ENCODE peak calls at places on chromosomes 16 and 17, in seven cellular contexts. One of them, this sample, is unnamed.

GRCh38 chr17:45170976-45171337 is 9.3 kb downstream of the HEXIM2 start:
- DNase-seq in endodermal cell: peak
- DNase-seq in body of pancreas: peak
- DNase-seq in esophagus squamous epithelium: no peak
- DNase-seq in AG09309: peak
- DNase-seq in Peyer's patch: peak
- DNase-seq in uterus: peak
- DNase-seq in this sample: no peak

GRCh38 chr16:77788196-77789084 is at the start of gene VAT1L:
- DNase-seq in endodermal cell: peak
- DNase-seq in body of pancreas: no peak
- DNase-seq in esophagus squamous epithelium: no peak
- DNase-seq in AG09309: no peak
- DNase-seq in Peyer's patch: no peak
- DNase-seq in uterus: no peak
- DNase-seq in this sample: no peak

GRCh38 chr17:41548844-41549595 is 20.9 kb upstream of the KRT19 start:
- DNase-seq in endodermal cell: peak
- DNase-seq in body of pancreas: peak
- DNase-seq in esophagus squamous epithelium: no peak
- DNase-seq in AG09309: peak
- DNase-seq in Peyer's patch: peak
- DNase-seq in uterus: peak
- DNase-seq in this sample: peak

GRCh38 chr17:31007695-31008373 is 37.0 kb downstream of the RNF135 start:
- DNase-seq in endodermal cell: no peak
- DNase-seq in body of pancreas: no peak
- DNase-seq in esophagus squamous epithelium: no peak
- DNase-seq in AG09309: no peak
- DNase-seq in Peyer's patch: no peak
- DNase-seq in uterus: no peak
- DNase-seq in this sample: no peak

GRCh38 chr16:7013990-7014389 is 318.7 kb upstream of the RBFOX1 start:
- DNase-seq in endodermal cell: no peak
- DNase-seq in body of pancreas: no peak
- DNase-seq in esophagus squamous epithelium: no peak
- DNase-seq in AG09309: no peak
- DNase-seq in Peyer's patch: no peak
- DNase-seq in uterus: no peak
- DNase-seq in this sample: no peak

GRCh38 chr17:5747964-5748363 is 163.7 kb upstream of the NLRP1 start:
- DNase-seq in endodermal cell: no peak
- DNase-seq in body of pancreas: no peak
- DNase-seq in esophagus squamous epithelium: no peak
- DNase-seq in AG09309: no peak
- DNase-seq in Peyer's patch: no peak
- DNase-seq in uterus: no peak
- DNase-seq in this sample: no peak

GRCh38 chr17:50988427-50988826 is 122.3 kb upstream of the TOB1 start:
- DNase-seq in endodermal cell: no peak
- DNase-seq in body of pancreas: no peak
- DNase-seq in esophagus squamous epithelium: no peak
- DNase-seq in AG09309: no peak
- DNase-seq in Peyer's patch: no peak
- DNase-seq in uterus: no peak
- DNase-seq in this sample: no peak

GRCh38 chr17:12510535-12510934 is 155.2 kb upstream of the MYOCD start:
- DNase-seq in endodermal cell: no peak
- DNase-seq in body of pancreas: no peak
- DNase-seq in esophagus squamous epithelium: no peak
- DNase-seq in AG09309: no peak
- DNase-seq in Peyer's patch: no peak
- DNase-seq in uterus: no peak
- DNase-seq in this sample: no peak

GRCh38 chr17:17492085-17492484 is 4.1 kb downstream of the RASD1 start:
- DNase-seq in endodermal cell: peak
- DNase-seq in body of pancreas: no peak
- DNase-seq in esophagus squamous epithelium: no peak
- DNase-seq in AG09309: no peak
- DNase-seq in Peyer's patch: no peak
- DNase-seq in uterus: no peak
- DNase-seq in this sample: no peak

GRCh38 chr16:56841659-56842058 is 23.3 kb upstream of the SLC12A3 start:
- DNase-seq in endodermal cell: no peak
- DNase-seq in body of pancreas: no peak
- DNase-seq in esophagus squamous epithelium: no peak
- DNase-seq in AG09309: no peak
- DNase-seq in Peyer's patch: no peak
- DNase-seq in uterus: no peak
- DNase-seq in this sample: no peak

GRCh38 chr16:79757968-79758367 is 157.4 kb upstream of the MAF start:
- DNase-seq in endodermal cell: no peak
- DNase-seq in body of pancreas: no peak
- DNase-seq in esophagus squamous epithelium: no peak
- DNase-seq in AG09309: no peak
- DNase-seq in Peyer's patch: no peak
- DNase-seq in uterus: no peak
- DNase-seq in this sample: no peak

GRCh38 chr17:30600062-30600829 is 123.0 kb downstream of the GOSR1 start:
- DNase-seq in endodermal cell: peak
- DNase-seq in body of pancreas: peak
- DNase-seq in esophagus squamous epithelium: peak
- DNase-seq in AG09309: no peak
- DNase-seq in Peyer's patch: peak
- DNase-seq in uterus: peak
- DNase-seq in this sample: no peak

GRCh38 chr17:47896672-47897490 is 845 bp downstream of the SP2 start:
- DNase-seq in endodermal cell: no peak
- DNase-seq in body of pancreas: no peak
- DNase-seq in esophagus squamous epithelium: no peak
- DNase-seq in AG09309: no peak
- DNase-seq in Peyer's patch: no peak
- DNase-seq in uterus: no peak
- DNase-seq in this sample: no peak

GRCh38 chr16:4016648-4017047 is 99.6 kb downstream of the ADCY9 start:
- DNase-seq in endodermal cell: no peak
- DNase-seq in body of pancreas: no peak
- DNase-seq in esophagus squamous epithelium: no peak
- DNase-seq in AG09309: peak
- DNase-seq in Peyer's patch: no peak
- DNase-seq in uterus: no peak
- DNase-seq in this sample: no peak

GRCh38 chr17:35496470-35497290 is 40.8 kb downstream of the SLFN12L start:
- DNase-seq in endodermal cell: no peak
- DNase-seq in body of pancreas: no peak
- DNase-seq in esophagus squamous epithelium: no peak
- DNase-seq in AG09309: no peak
- DNase-seq in Peyer's patch: no peak
- DNase-seq in uterus: no peak
- DNase-seq in this sample: no peak

GRCh38 chr17:49525831-49526741 is 31.0 kb downstream of the NGFR start:
- DNase-seq in endodermal cell: peak
- DNase-seq in body of pancreas: no peak
- DNase-seq in esophagus squamous epithelium: no peak
- DNase-seq in AG09309: no peak
- DNase-seq in Peyer's patch: peak
- DNase-seq in uterus: no peak
- DNase-seq in this sample: no peak

GRCh38 chr16:83185902-83186301 is 559.1 kb downstream of the CDH13 start:
- DNase-seq in endodermal cell: no peak
- DNase-seq in body of pancreas: no peak
- DNase-seq in esophagus squamous epithelium: no peak
- DNase-seq in AG09309: no peak
- DNase-seq in Peyer's patch: no peak
- DNase-seq in uterus: no peak
- DNase-seq in this sample: no peak

GRCh38 chr16:28189237-28189636 is 22.5 kb downstream of the XPO6 start:
- DNase-seq in endodermal cell: no peak
- DNase-seq in body of pancreas: no peak
- DNase-seq in esophagus squamous epithelium: no peak
- DNase-seq in AG09309: no peak
- DNase-seq in Peyer's patch: no peak
- DNase-seq in uterus: no peak
- DNase-seq in this sample: no peak

GRCh38 chr17:72691017-72691416 is 401.5 kb downstream of the SLC39A11 start:
- DNase-seq in endodermal cell: no peak
- DNase-seq in body of pancreas: no peak
- DNase-seq in esophagus squamous epithelium: no peak
- DNase-seq in AG09309: no peak
- DNase-seq in Peyer's patch: no peak
- DNase-seq in uterus: no peak
- DNase-seq in this sample: no peak

GRCh38 chr16:68749424-68749823 is 12.3 kb downstream of the CDH1 start:
- DNase-seq in endodermal cell: peak
- DNase-seq in body of pancreas: no peak
- DNase-seq in esophagus squamous epithelium: no peak
- DNase-seq in AG09309: no peak
- DNase-seq in Peyer's patch: no peak
- DNase-seq in uterus: no peak
- DNase-seq in this sample: no peak
- TF ChIP-seq CTCF in endodermal cell: peak
- TF ChIP-seq CTCF in body of pancreas: peak
- TF ChIP-seq CTCF in esophagus squamous epithelium: no peak
- TF ChIP-seq CTCF in AG09309: no peak
- TF ChIP-seq CTCF in Peyer's patch: no peak
- TF ChIP-seq CTCF in uterus: no peak
- TF ChIP-seq CTCF in this sample: no peak

GRCh38 chr16:59108374-59108773 is 374.3 kb upstream of the GOT2 start:
- DNase-seq in endodermal cell: no peak
- DNase-seq in body of pancreas: no peak
- DNase-seq in esophagus squamous epithelium: no peak
- DNase-seq in AG09309: no peak
- DNase-seq in Peyer's patch: no peak
- DNase-seq in uterus: no peak
- DNase-seq in this sample: no peak
- TF ChIP-seq CTCF in endodermal cell: no peak
- TF ChIP-seq CTCF in body of pancreas: no peak
- TF ChIP-seq CTCF in esophagus squamous epithelium: no peak
- TF ChIP-seq CTCF in AG09309: no peak
- TF ChIP-seq CTCF in Peyer's patch: no peak
- TF ChIP-seq CTCF in uterus: no peak
- TF ChIP-seq CTCF in this sample: no peak

GRCh38 chr17:9878361-9878760 is 26.7 kb downstream of the RCVRN start:
- DNase-seq in endodermal cell: no peak
- DNase-seq in body of pancreas: no peak
- DNase-seq in esophagus squamous epithelium: no peak
- DNase-seq in AG09309: no peak
- DNase-seq in Peyer's patch: no peak
- DNase-seq in uterus: no peak
- DNase-seq in this sample: no peak

GRCh38 chr17:9878791-9879525 is 26.1 kb downstream of the RCVRN start:
- DNase-seq in endodermal cell: no peak
- DNase-seq in body of pancreas: no peak
- DNase-seq in esophagus squamous epithelium: no peak
- DNase-seq in AG09309: no peak
- DNase-seq in Peyer's patch: no peak
- DNase-seq in uterus: no peak
- DNase-seq in this sample: no peak

GRCh38 chr17:9875441-9875840 is 29.6 kb downstream of the RCVRN start:
- DNase-seq in endodermal cell: peak
- DNase-seq in body of pancreas: no peak
- DNase-seq in esophagus squamous epithelium: no peak
- DNase-seq in AG09309: no peak
- DNase-seq in Peyer's patch: no peak
- DNase-seq in uterus: peak
- DNase-seq in this sample: no peak

GRCh38 chr17:9872852-9873251 is 32.2 kb downstream of the RCVRN start:
- DNase-seq in endodermal cell: peak
- DNase-seq in body of pancreas: no peak
- DNase-seq in esophagus squamous epithelium: no peak
- DNase-seq in AG09309: no peak
- DNase-seq in Peyer's patch: no peak
- DNase-seq in uterus: no peak
- DNase-seq in this sample: no peak

GRCh38 chr17:9874722-9875121 is 30.3 kb downstream of the RCVRN start:
- DNase-seq in endodermal cell: peak
- DNase-seq in body of pancreas: no peak
- DNase-seq in esophagus squamous epithelium: no peak
- DNase-seq in AG09309: no peak
- DNase-seq in Peyer's patch: no peak
- DNase-seq in uterus: no peak
- DNase-seq in this sample: no peak
- TF ChIP-seq CTCF in endodermal cell: peak
- TF ChIP-seq CTCF in body of pancreas: no peak
- TF ChIP-seq CTCF in esophagus squamous epithelium: no peak
- TF ChIP-seq CTCF in AG09309: no peak
- TF ChIP-seq CTCF in Peyer's patch: no peak
- TF ChIP-seq CTCF in uterus: no peak
- TF ChIP-seq CTCF in this sample: no peak

DNA sequence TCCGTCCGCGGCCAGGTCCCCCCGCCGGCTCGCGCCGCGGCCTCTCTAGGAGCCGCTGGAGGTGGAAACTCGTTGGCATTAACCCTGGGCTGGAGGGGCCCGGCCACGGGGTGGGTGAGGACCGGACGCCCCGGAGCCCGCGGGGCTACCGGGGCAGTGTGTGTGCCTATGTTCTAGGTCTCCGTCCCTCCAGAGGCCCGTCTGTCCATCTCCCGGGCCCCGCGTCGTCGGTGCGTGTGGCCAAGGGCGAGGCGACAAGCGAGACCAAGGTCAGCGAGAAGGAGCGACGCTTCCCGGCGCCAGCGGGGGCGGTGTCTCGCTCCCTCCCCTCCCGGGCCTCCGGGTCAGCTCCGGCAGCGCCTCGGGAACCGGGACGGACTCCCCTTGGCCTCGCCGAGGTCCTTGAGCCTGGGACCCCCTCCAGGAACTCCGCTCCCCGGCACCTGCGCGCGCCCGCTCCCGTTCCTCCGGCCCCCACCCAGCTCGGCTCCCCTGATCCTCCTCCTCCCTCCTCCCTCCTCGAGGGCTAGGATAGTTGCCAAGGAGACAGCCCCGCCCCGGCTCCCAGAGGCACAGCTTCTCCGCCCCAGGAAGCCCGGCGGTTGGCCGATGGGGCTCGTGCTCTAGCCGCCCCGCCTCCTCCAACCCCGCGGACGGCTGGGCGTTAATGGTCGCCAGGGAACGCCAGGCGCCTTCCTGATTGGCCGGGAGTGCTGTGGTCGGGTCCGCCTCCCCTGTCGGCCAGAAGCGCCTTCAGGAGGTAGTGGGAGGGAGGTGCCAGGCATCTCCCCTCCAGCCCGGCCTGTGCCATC is 663 bp upstream of the ZNF768 start:
- DNase-seq in endodermal cell: peak
- DNase-seq in body of pancreas: peak
- DNase-seq in esophagus squamous epithelium: peak
- DNase-seq in AG09309: peak
- DNase-seq in Peyer's patch: peak
- DNase-seq in uterus: peak
- DNase-seq in this sample: peak
- TF ChIP-seq CTCF in endodermal cell: peak
- TF ChIP-seq CTCF in body of pancreas: peak
- TF ChIP-seq CTCF in esophagus squamous epithelium: peak
- TF ChIP-seq CTCF in AG09309: peak
- TF ChIP-seq CTCF in Peyer's patch: no peak
- TF ChIP-seq CTCF in uterus: peak
- TF ChIP-seq CTCF in this sample: no peak

GRCh38 chr16:13186813-13187212 is 285.4 kb downstream of the SHISA9 start:
- DNase-seq in endodermal cell: peak
- DNase-seq in body of pancreas: no peak
- DNase-seq in esophagus squamous epithelium: no peak
- DNase-seq in AG09309: no peak
- DNase-seq in Peyer's patch: no peak
- DNase-seq in uterus: no peak
- DNase-seq in this sample: no peak
- TF ChIP-seq CTCF in endodermal cell: peak
- TF ChIP-seq CTCF in body of pancreas: peak
- TF ChIP-seq CTCF in esophagus squamous epithelium: no peak
- TF ChIP-seq CTCF in AG09309: no peak
- TF ChIP-seq CTCF in Peyer's patch: no peak
- TF ChIP-seq CTCF in uterus: no peak
- TF ChIP-seq CTCF in this sample: no peak

GRCh38 chr17:67467500-67468481 is 90.7 kb downstream of the PITPNC1 start:
- DNase-seq in endodermal cell: peak
- DNase-seq in body of pancreas: no peak
- DNase-seq in esophagus squamous epithelium: no peak
- DNase-seq in AG09309: no peak
- DNase-seq in Peyer's patch: no peak
- DNase-seq in uterus: no peak
- DNase-seq in this sample: no peak
- TF ChIP-seq CTCF in endodermal cell: no peak
- TF ChIP-seq CTCF in body of pancreas: no peak
- TF ChIP-seq CTCF in esophagus squamous epithelium: no peak
- TF ChIP-seq CTCF in AG09309: no peak
- TF ChIP-seq CTCF in Peyer's patch: no peak
- TF ChIP-seq CTCF in uterus: no peak
- TF ChIP-seq CTCF in this sample: no peak